ENCODE peak calls at places on chromosomes 7 and 10, in eight cellular contexts. D, X, B, T, E, C, I and N are unnamed samples. For H3K36me3, the result is how much of the 10 kb centered on the place peaks cover.

GRCh38 chr7:39667354-39667923 is 44.1 kb downstream of the RALA start:
- DNase-seq in D (no peak), X (no peak), B (no peak), T (no peak), E (no peak), C (no peak), I (no peak), N (no peak)

GRCh38 chr10:80498833-80499671 is 38.6 kb upstream of the SH2D4B start:
- DNase-seq in D (peak), X (peak), B (peak), T (peak), E (peak), C (peak), I (peak), N (peak)

GRCh38 chr7:114922151-114922651 is 307 bp downstream of the MDFIC start:
- DNase-seq in D (no peak), X (peak), B (peak), T (no peak), E (peak), C (peak), I (peak), N (peak)

GRCh38 chr7:83469076-83469475 is 179.9 kb downstream of the SEMA3E start:
- DNase-seq in D (no peak), X (no peak), B (no peak), T (no peak), E (no peak), C (peak), I (no peak), N (no peak)

GRCh38 chr10:50248598-50248997 is 2.7 kb downstream of the ASAH2 start:
- DNase-seq in D (no peak), X (no peak), B (no peak), T (no peak), E (no peak), C (no peak), I (no peak), N (no peak)

GRCh38 chr7:28052933-28053332 is 127.7 kb downstream of the JAZF1 start:
- DNase-seq in D (no peak), X (no peak), B (no peak), T (no peak), E (no peak), C (peak), I (no peak), N (no peak)

GRCh38 chr7:151139071-151139521 is 28.4 kb downstream of the GBX1 start:
- DNase-seq in D (no peak), X (no peak), B (no peak), T (no peak), E (no peak), C (no peak), I (no peak), N (no peak)

GRCh38 chr7:148729984-148730733 is 31.5 kb downstream of the CUL1 start:
- DNase-seq in D (no peak), X (no peak), B (no peak), T (no peak), E (no peak), C (peak), I (no peak), N (no peak)

GRCh38 chr7:138875794-138876193 is 77.8 kb upstream of the ATP6V0A4 start:
- DNase-seq in D (no peak), X (no peak), B (no peak), T (no peak), E (no peak), C (peak), I (peak), N (no peak)

GRCh38 chr7:41134242-41134872 is 568.5 kb downstream of the INHBA start:
- DNase-seq in D (no peak), X (no peak), B (no peak), T (no peak), E (no peak), C (peak), I (no peak), N (no peak)

GRCh38 chr10:33115720-33116119 is 157.7 kb upstream of the ITGB1 start:
- DNase-seq in D (no peak), X (no peak), B (no peak), T (no peak), E (no peak), C (peak), I (no peak), N (no peak)

GRCh38 chr10:18282094-18282493 is 141.9 kb downstream of the CACNB2 start:
- DNase-seq in D (no peak), X (no peak), B (no peak), T (no peak), E (no peak), C (no peak), I (no peak), N (no peak)

GRCh38 chr7:134782121-134782623 is 2.7 kb downstream of the CALD1 start:
- DNase-seq in D (no peak), X (no peak), B (no peak), T (no peak), E (no peak), C (peak), I (no peak), N (no peak)

GRCh38 chr7:12490105-12490688 is 80.3 kb upstream of the SCIN start:
- DNase-seq in D (no peak), X (no peak), B (no peak), T (peak), E (no peak), C (peak), I (no peak), N (no peak)

GRCh38 chr10:64159910-64160872 is 639.0 kb downstream of the REEP3 start:
- DNase-seq in D (no peak), X (no peak), B (no peak), T (no peak), E (no peak), C (no peak), I (no peak), N (no peak)

GRCh38 chr7:41787951-41788350 is 85.1 kb upstream of the INHBA start:
- DNase-seq in D (no peak), X (no peak), B (no peak), T (no peak), E (no peak), C (no peak), I (no peak), N (no peak)

GRCh38 chr10:132185601-132186487 is 904 bp upstream of the DPYSL4 start:
- DNase-seq in D (no peak), X (no peak), B (peak), T (peak), E (no peak), C (peak), I (peak), N (no peak)

GRCh38 chr10:68423522-68423921 is 16.4 kb upstream of the RUFY2 start:
- DNase-seq in D (no peak), X (no peak), B (no peak), T (no peak), E (no peak), C (no peak), I (peak), N (no peak)

GRCh38 chr7:30066697-30067096 is 38.5 kb downstream of the PLEKHA8 start:
- DNase-seq in D (no peak), X (no peak), B (no peak), T (no peak), E (no peak), C (no peak), I (no peak), N (no peak)

GRCh38 chr7:82985144-82985802 is 177.4 kb downstream of the PCLO start:
- DNase-seq in D (no peak), X (no peak), B (no peak), T (no peak), E (no peak), C (no peak), I (no peak), N (no peak)

GRCh38 chr7:125605241-125605640 is 675.6 kb upstream of the POT1 start:
- DNase-seq in D (no peak), X (no peak), B (no peak), T (peak), E (no peak), C (no peak), I (no peak), N (no peak)

GRCh38 chr7:110830778-110831177 is 260.1 kb upstream of the LRRN3 start:
- DNase-seq in D (no peak), X (no peak), B (no peak), T (no peak), E (no peak), C (no peak), I (no peak), N (no peak)

GRCh38 chr10:35300063-35300699 is 36.1 kb upstream of the CCNY start:
- DNase-seq in D (peak), X (peak), B (peak), T (peak), E (no peak), C (peak), I (no peak), N (peak)

GRCh38 chr7:18345641-18346234 is 149.8 kb upstream of the HDAC9 start:
- DNase-seq in D (no peak), X (no peak), B (no peak), T (peak), E (no peak), C (peak), I (no peak), N (no peak)

GRCh38 chr7:1483536-1484505 is 20.4 kb downstream of the INTS1 start:
- DNase-seq in D (no peak), X (no peak), B (no peak), T (no peak), E (no peak), C (no peak), I (no peak), N (no peak)
- H3K36me3 ChIP-seq in D (half or more), X (half or more), B (half or more), T (half or more), E (under half), C (half or more), I (under half), N (half or more)

DNA sequence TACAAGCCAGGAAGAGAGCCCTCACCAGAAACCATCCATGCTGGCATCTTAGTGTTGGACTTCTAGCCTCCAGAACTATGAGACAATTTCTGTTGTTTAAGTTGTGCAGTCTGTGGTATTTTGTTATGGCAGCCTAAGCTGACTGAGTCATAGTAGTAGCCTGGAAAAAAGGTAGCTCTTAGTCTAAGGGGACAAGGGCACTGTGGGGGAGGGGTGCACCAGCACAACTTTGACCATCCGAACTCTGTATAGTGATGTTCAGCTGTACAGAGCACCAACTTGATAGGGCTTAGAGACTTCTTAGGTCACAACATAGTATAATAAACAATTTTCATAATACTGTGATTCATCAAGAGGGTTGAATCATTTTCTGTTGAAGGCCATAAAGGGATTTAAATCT is 14.3 kb downstream of the EIF4EBP2 start:
- DNase-seq in D (no peak), X (no peak), B (no peak), T (no peak), E (no peak), C (peak), I (no peak), N (no peak)
- H3K36me3 ChIP-seq in D (under half), X (under half), B (under half), T (under half), E (under half), C (under half), I (under half), N (under half)

DNA sequence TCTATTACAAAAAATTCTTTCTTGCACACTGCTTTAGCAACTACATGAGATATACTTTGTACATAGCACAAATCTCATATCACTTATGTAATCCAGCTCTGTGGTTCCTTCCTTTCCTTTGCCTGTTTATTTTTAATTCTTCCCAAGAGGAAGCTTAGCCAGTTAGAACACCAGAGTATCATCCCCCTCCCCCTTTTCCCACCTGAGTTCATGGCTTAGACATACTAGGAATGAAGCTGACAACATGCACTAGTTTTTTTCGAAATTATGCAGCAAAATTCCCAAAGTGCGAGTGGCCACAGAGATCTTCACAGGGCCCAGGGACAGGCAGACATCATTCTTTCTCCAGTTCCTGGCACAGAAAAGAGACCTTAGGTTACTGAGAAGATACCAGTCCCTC is 17.8 kb downstream of the CAV1 start:
- DNase-seq in D (no peak), X (no peak), B (no peak), T (no peak), E (no peak), C (peak), I (no peak), N (no peak)
- H3K36me3 ChIP-seq in D (under half), X (under half), B (under half), T (under half), E (under half), C (under half), I (under half), N (under half)

GRCh38 chr10:74113546-74113945 is 37.1 kb downstream of the AP3M1 start:
- DNase-seq in D (no peak), X (no peak), B (no peak), T (no peak), E (no peak), C (peak), I (no peak), N (no peak)
- H3K36me3 ChIP-seq in D (half or more), X (half or more), B (half or more), T (half or more), E (under half), C (half or more), I (under half), N (half or more)

DNA sequence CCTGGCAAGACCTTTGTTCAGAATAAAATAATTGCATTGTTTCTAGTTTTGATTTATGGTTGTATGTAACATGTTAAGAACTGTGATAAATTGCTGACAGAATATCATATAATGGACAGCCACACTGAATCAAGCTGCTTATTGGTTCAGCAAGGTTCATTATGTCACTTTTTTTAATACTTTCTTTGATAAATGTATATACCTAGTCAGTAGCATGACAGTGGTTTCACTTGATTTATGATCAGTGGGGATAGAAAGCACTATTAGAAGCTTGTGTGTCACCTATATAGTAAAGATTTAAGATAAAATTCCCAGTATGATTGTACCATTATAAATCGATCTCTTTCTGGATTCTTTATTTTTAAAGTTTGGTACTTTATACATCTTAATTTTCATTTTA is 4.5 kb downstream of the BUB3 start:
- DNase-seq in D (no peak), X (no peak), B (no peak), T (no peak), E (no peak), C (no peak), I (no peak), N (no peak)
- H3K36me3 ChIP-seq in D (under half), X (under half), B (half or more), T (half or more), E (under half), C (under half), I (under half), N (half or more)